ENCODE peak calls at places on chromosomes 11 and 22, in six cellular contexts. One of them, this sample, is unnamed.
A peak's percentile ranks its signal among the peaks of the same experiment; 100 is the strongest.

GRCh38 chr11:11243790-11244469 is 109.1 kb downstream of the CSNK2A3 start:
- DNase-seq in RWPE1: peak; percentile 31
- DNase-seq in MCF 10A: peak; percentile 14
- DNase-seq in pancreas: no peak
- DNase-seq in right atrium auricular region: peak; percentile 66
- DNase-seq in colonic mucosa: no peak
- DNase-seq in this sample: peak; percentile 34

GRCh38 chr11:114193730-114194674 is 102.2 kb upstream of the NNMT start:
- DNase-seq in right atrium auricular region: no peak
- DNase-seq in MCF 10A: peak; percentile 59
- DNase-seq in RWPE1: no peak
- DNase-seq in colonic mucosa: no peak
- DNase-seq in pancreas: no peak
- DNase-seq in this sample: no peak

GRCh38 chr22:41417622-41418390 is 28.8 kb downstream of the TOB2 start:
- DNase-seq in right atrium auricular region: peak; percentile 88
- DNase-seq in RWPE1: no peak
- DNase-seq in MCF 10A: peak; percentile 85
- DNase-seq in pancreas: peak; percentile 100
- DNase-seq in colonic mucosa: peak; percentile 60
- DNase-seq in this sample: no peak

GRCh38 chr11:1458340-1459218 is 28.0 kb downstream of the MOB2 start:
- DNase-seq in RWPE1: peak; percentile 52
- DNase-seq in right atrium auricular region: no peak
- DNase-seq in colonic mucosa: peak; percentile 80
- DNase-seq in MCF 10A: peak; percentile 21
- DNase-seq in pancreas: no peak
- DNase-seq in this sample: no peak

GRCh38 chr11:70360211-70360610 is 38.1 kb upstream of the CTTN start:
- DNase-seq in MCF 10A: no peak
- DNase-seq in pancreas: no peak
- DNase-seq in right atrium auricular region: no peak
- DNase-seq in colonic mucosa: no peak
- DNase-seq in RWPE1: no peak
- DNase-seq in this sample: no peak

GRCh38 chr11:65211293-65212105 is 29.8 kb downstream of the CAPN1 start:
- DNase-seq in RWPE1: no peak
- DNase-seq in pancreas: no peak
- DNase-seq in colonic mucosa: no peak
- DNase-seq in MCF 10A: no peak
- DNase-seq in right atrium auricular region: no peak
- DNase-seq in this sample: no peak

GRCh38 chr11:6557761-6558674 is 45.4 kb downstream of the RRP8 start:
- DNase-seq in colonic mucosa: no peak
- DNase-seq in MCF 10A: no peak
- DNase-seq in right atrium auricular region: no peak
- DNase-seq in pancreas: no peak
- DNase-seq in RWPE1: no peak
- DNase-seq in this sample: no peak

GRCh38 chr11:61356701-61357100 is 5.0 kb downstream of the CYB561A3 start:
- DNase-seq in RWPE1: no peak
- DNase-seq in right atrium auricular region: no peak
- DNase-seq in MCF 10A: no peak
- DNase-seq in pancreas: no peak
- DNase-seq in colonic mucosa: no peak
- DNase-seq in this sample: no peak

GRCh38 chr11:65672180-65672860 is 9.6 kb upstream of the RELA start:
- DNase-seq in right atrium auricular region: no peak
- DNase-seq in MCF 10A: no peak
- DNase-seq in RWPE1: no peak
- DNase-seq in pancreas: no peak
- DNase-seq in colonic mucosa: no peak
- DNase-seq in this sample: no peak

GRCh38 chr11:68669301-68670090 is 14.8 kb upstream of the GAL start:
- DNase-seq in MCF 10A: no peak
- DNase-seq in colonic mucosa: no peak
- DNase-seq in RWPE1: no peak
- DNase-seq in right atrium auricular region: no peak
- DNase-seq in pancreas: no peak
- DNase-seq in this sample: no peak

GRCh38 chr22:31229402-31230140 is 17.5 kb downstream of the LIMK2 start:
- DNase-seq in colonic mucosa: peak; percentile 78
- DNase-seq in pancreas: no peak
- DNase-seq in RWPE1: no peak
- DNase-seq in right atrium auricular region: peak; percentile 68
- DNase-seq in MCF 10A: no peak
- DNase-seq in this sample: no peak

GRCh38 chr11:79331251-79331901 is 109.5 kb downstream of the TENM4 start:
- DNase-seq in colonic mucosa: no peak
- DNase-seq in MCF 10A: no peak
- DNase-seq in RWPE1: no peak
- DNase-seq in right atrium auricular region: no peak
- DNase-seq in pancreas: no peak
- DNase-seq in this sample: no peak

GRCh38 chr11:75878968-75879367 is 64.0 kb downstream of the UVRAG start:
- DNase-seq in pancreas: no peak
- DNase-seq in MCF 10A: no peak
- DNase-seq in RWPE1: no peak
- DNase-seq in colonic mucosa: no peak
- DNase-seq in right atrium auricular region: no peak
- DNase-seq in this sample: no peak

GRCh38 chr11:125263268-125263790 is 98.8 kb downstream of the PKNOX2 start:
- DNase-seq in MCF 10A: no peak
- DNase-seq in colonic mucosa: peak; percentile 36
- DNase-seq in right atrium auricular region: peak; percentile 86
- DNase-seq in pancreas: no peak
- DNase-seq in RWPE1: no peak
- DNase-seq in this sample: no peak

GRCh38 chr22:35712672-35713071 is 5.0 kb upstream of the APOL5 start:
- DNase-seq in pancreas: no peak
- DNase-seq in right atrium auricular region: no peak
- DNase-seq in RWPE1: no peak
- DNase-seq in MCF 10A: no peak
- DNase-seq in colonic mucosa: no peak
- DNase-seq in this sample: no peak

GRCh38 chr11:70519117-70519516 is 120.8 kb downstream of the CTTN start:
- DNase-seq in right atrium auricular region: no peak
- DNase-seq in colonic mucosa: no peak
- DNase-seq in pancreas: peak; percentile 1
- DNase-seq in RWPE1: no peak
- DNase-seq in MCF 10A: no peak
- DNase-seq in this sample: no peak

GRCh38 chr11:46710821-46711269 is 8.2 kb upstream of the F2 start:
- DNase-seq in right atrium auricular region: peak; percentile 82
- DNase-seq in RWPE1: no peak
- DNase-seq in colonic mucosa: peak; percentile 40
- DNase-seq in pancreas: no peak
- DNase-seq in MCF 10A: peak; percentile 31
- DNase-seq in this sample: no peak

GRCh38 chr22:22871536-22872278 is 15.9 kb upstream of the IGLL5 start:
- DNase-seq in MCF 10A: no peak
- DNase-seq in colonic mucosa: no peak
- DNase-seq in RWPE1: no peak
- DNase-seq in pancreas: no peak
- DNase-seq in right atrium auricular region: peak; percentile 34
- DNase-seq in this sample: no peak

GRCh38 chr22:46830001-46830715 is 67.7 kb downstream of the TBC1D22A start:
- DNase-seq in colonic mucosa: no peak
- DNase-seq in pancreas: no peak
- DNase-seq in MCF 10A: peak; percentile 55
- DNase-seq in right atrium auricular region: peak; percentile 71
- DNase-seq in RWPE1: peak; percentile 25
- DNase-seq in this sample: no peak

GRCh38 chr11:1302041-1302460 is 7.4 kb downstream of the TOLLIP start:
- DNase-seq in pancreas: peak; percentile 74
- DNase-seq in RWPE1: no peak
- DNase-seq in colonic mucosa: peak; percentile 22
- DNase-seq in right atrium auricular region: no peak
- DNase-seq in MCF 10A: no peak
- DNase-seq in this sample: no peak

GRCh38 chr11:122178795-122179194 is 62.8 kb upstream of the BLID start:
- DNase-seq in RWPE1: no peak
- DNase-seq in right atrium auricular region: no peak
- DNase-seq in MCF 10A: no peak
- DNase-seq in colonic mucosa: no peak
- DNase-seq in pancreas: no peak
- DNase-seq in this sample: no peak

GRCh38 chr22:22067192-22067591 is 84.6 kb upstream of the TOP3B start:
- DNase-seq in right atrium auricular region: peak; percentile 30
- DNase-seq in colonic mucosa: no peak
- DNase-seq in MCF 10A: no peak
- DNase-seq in RWPE1: no peak
- DNase-seq in pancreas: no peak
- DNase-seq in this sample: no peak

GRCh38 chr22:30521368-30522156 is 16.1 kb upstream of the SEC14L4 start:
- DNase-seq in pancreas: no peak
- DNase-seq in RWPE1: no peak
- DNase-seq in right atrium auricular region: no peak
- DNase-seq in colonic mucosa: no peak
- DNase-seq in MCF 10A: no peak
- DNase-seq in this sample: no peak

GRCh38 chr22:47281126-47282106 is 519.0 kb downstream of the TBC1D22A start:
- DNase-seq in RWPE1: peak; percentile 37
- DNase-seq in right atrium auricular region: no peak
- DNase-seq in MCF 10A: peak; percentile 50
- DNase-seq in pancreas: peak; percentile 20
- DNase-seq in colonic mucosa: no peak
- DNase-seq in this sample: no peak

GRCh38 chr11:100793525-100793924 is 106.4 kb downstream of the ARHGAP42 start:
- DNase-seq in right atrium auricular region: no peak
- DNase-seq in colonic mucosa: no peak
- DNase-seq in RWPE1: no peak
- DNase-seq in pancreas: no peak
- DNase-seq in MCF 10A: peak; percentile 21
- DNase-seq in this sample: no peak

DNA sequence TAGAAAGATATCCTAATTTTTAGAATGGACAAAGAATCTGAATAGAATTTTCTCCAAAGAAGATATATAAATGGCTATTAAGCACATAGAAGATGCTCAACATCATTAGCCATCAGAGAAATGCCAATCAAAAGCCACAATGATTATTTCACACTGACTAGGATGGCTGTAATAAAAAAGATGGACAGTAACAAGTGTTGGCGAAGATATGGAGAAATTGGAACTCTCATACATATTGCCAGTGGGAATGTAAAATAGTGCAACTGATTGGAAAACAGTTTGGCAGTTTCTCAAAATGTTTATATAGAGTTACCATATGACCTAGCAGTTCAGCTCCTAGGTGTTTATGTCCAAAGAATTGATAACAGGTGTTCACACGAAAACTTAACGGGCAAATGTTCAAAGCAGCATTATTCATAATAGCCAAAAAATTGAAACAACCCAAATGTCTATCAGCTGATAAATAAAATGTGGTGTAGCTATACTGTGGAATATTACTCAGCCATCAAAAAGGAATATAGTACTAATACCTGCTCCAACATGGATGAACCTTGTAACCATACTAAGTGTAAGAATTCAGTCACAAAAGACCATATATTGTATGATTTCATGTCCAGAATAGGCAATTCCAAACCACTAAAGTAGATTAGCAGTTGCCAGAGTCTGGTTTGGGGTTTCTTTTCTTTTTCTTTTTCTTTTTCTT is 29.7 kb downstream of the ART5 start:
- DNase-seq in RWPE1: no peak
- DNase-seq in pancreas: no peak
- DNase-seq in MCF 10A: no peak
- DNase-seq in colonic mucosa: no peak
- DNase-seq in right atrium auricular region: no peak
- DNase-seq in this sample: no peak
- TF ChIP-seq CTCF in RWPE1: no peak
- TF ChIP-seq CTCF in pancreas: no peak
- TF ChIP-seq CTCF in MCF 10A: no peak
- TF ChIP-seq CTCF in colonic mucosa: no peak
- TF ChIP-seq CTCF in right atrium auricular region: no peak
- TF ChIP-seq CTCF in this sample: no peak

GRCh38 chr11:41115066-41115465 is 344.4 kb downstream of the LRRC4C start:
- DNase-seq in right atrium auricular region: no peak
- DNase-seq in RWPE1: no peak
- DNase-seq in pancreas: no peak
- DNase-seq in colonic mucosa: no peak
- DNase-seq in MCF 10A: no peak
- DNase-seq in this sample: no peak
- TF ChIP-seq CTCF in right atrium auricular region: no peak
- TF ChIP-seq CTCF in RWPE1: no peak
- TF ChIP-seq CTCF in pancreas: no peak
- TF ChIP-seq CTCF in colonic mucosa: no peak
- TF ChIP-seq CTCF in MCF 10A: no peak
- TF ChIP-seq CTCF in this sample: no peak

GRCh38 chr11:115678942-115679341 is 174.7 kb upstream of the CADM1 start:
- DNase-seq in right atrium auricular region: no peak
- DNase-seq in RWPE1: no peak
- DNase-seq in MCF 10A: no peak
- DNase-seq in colonic mucosa: peak; percentile 60
- DNase-seq in pancreas: no peak
- DNase-seq in this sample: no peak
- TF ChIP-seq CTCF in right atrium auricular region: no peak
- TF ChIP-seq CTCF in RWPE1: no peak
- TF ChIP-seq CTCF in MCF 10A: no peak
- TF ChIP-seq CTCF in colonic mucosa: peak; percentile 45
- TF ChIP-seq CTCF in pancreas: no peak
- TF ChIP-seq CTCF in this sample: no peak

GRCh38 chr11:103109818-103110388 is 677 bp downstream of the DYNC2H1 start:
- DNase-seq in right atrium auricular region: no peak
- DNase-seq in MCF 10A: no peak
- DNase-seq in pancreas: no peak
- DNase-seq in colonic mucosa: peak; percentile 17
- DNase-seq in RWPE1: no peak
- DNase-seq in this sample: peak; percentile 16

GRCh38 chr11:103112364-103112763 is 3.1 kb downstream of the DYNC2H1 start:
- DNase-seq in RWPE1: no peak
- DNase-seq in pancreas: no peak
- DNase-seq in colonic mucosa: no peak
- DNase-seq in right atrium auricular region: no peak
- DNase-seq in MCF 10A: no peak
- DNase-seq in this sample: no peak

GRCh38 chr11:103108933-103109817 is at the start of gene DYNC2H1:
- DNase-seq in right atrium auricular region: peak; percentile 79
- DNase-seq in MCF 10A: peak; percentile 87
- DNase-seq in colonic mucosa: peak; percentile 86
- DNase-seq in RWPE1: peak; percentile 92
- DNase-seq in pancreas: peak; percentile 94
- DNase-seq in this sample: peak; percentile 90

GRCh38 chr11:103111400-103111799 is 2.2 kb downstream of the DYNC2H1 start:
- DNase-seq in MCF 10A: no peak
- DNase-seq in colonic mucosa: no peak
- DNase-seq in right atrium auricular region: no peak
- DNase-seq in pancreas: no peak
- DNase-seq in RWPE1: no peak
- DNase-seq in this sample: no peak

DNA sequence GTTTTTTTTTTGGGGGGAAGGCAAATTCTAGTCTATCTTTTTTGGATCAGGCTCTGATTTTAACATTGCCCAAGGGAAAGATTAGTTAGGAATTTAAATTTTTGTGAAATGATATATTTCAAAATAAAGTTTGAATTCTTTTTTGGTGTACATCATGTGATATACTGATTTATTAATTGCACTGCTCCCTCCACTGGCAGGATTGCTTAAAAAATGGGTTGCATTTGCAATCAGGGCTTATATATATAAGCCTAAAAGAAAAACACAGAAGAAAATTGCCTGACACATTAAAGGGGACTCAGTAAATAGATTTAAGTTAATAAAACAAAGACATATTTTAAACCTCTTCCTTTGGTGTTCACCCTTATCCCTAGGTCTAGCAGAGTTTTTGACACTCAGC is 1.2 kb downstream of the DYNC2H1 start:
- DNase-seq in colonic mucosa: no peak
- DNase-seq in MCF 10A: peak; percentile 39
- DNase-seq in right atrium auricular region: no peak
- DNase-seq in pancreas: no peak
- DNase-seq in RWPE1: peak; percentile 33
- DNase-seq in this sample: no peak
- TF ChIP-seq CTCF in colonic mucosa: no peak
- TF ChIP-seq CTCF in MCF 10A: peak; percentile 13
- TF ChIP-seq CTCF in right atrium auricular region: no peak
- TF ChIP-seq CTCF in pancreas: no peak
- TF ChIP-seq CTCF in RWPE1: peak; percentile 37
- TF ChIP-seq CTCF in this sample: no peak

This sample was measured in GM20000.